ENCODE peak calls at places on chromosomes 7 and 10, in five cellular contexts. M is WTC11, Y is GM12878, X is K562, W is HepG2. A is an unnamed sample.

GRCh38 chr10:7541137-7542087 is 125.4 kb downstream of the ITIH5 start:
- DNase-seq in Y (no peak), M (peak; percentile 59), W (peak; percentile 93), X (no peak), A (peak; percentile 67)

GRCh38 chr7:111112439-111112838 is 21.5 kb downstream of the LRRN3 start:
- DNase-seq in Y (no peak), M (no peak), W (no peak), X (no peak), A (no peak)

GRCh38 chr7:80450621-80451308 is 61.1 kb downstream of the GNAT3 start:
- DNase-seq in W (peak; percentile 32), X (no peak), M (no peak), Y (no peak), A (no peak)

GRCh38 chr10:107859065-107859464 is 694.6 kb upstream of the SORCS1 start:
- DNase-seq in M (no peak), X (no peak), W (no peak), Y (no peak), A (no peak)

GRCh38 chr10:96832721-96833219 is 672 bp downstream of the LCOR start:
- DNase-seq in W (peak; percentile 58), X (peak; percentile 83), Y (no peak), M (peak; percentile 71), A (peak; percentile 83)

GRCh38 chr7:143396625-143397556 is 11.8 kb downstream of the EPHA1 start:
- DNase-seq in Y (no peak), W (no peak), M (no peak), X (no peak), A (no peak)

GRCh38 chr10:97788552-97789442 is 17.0 kb upstream of the SFRP5 start:
- DNase-seq in X (peak; percentile 93), Y (no peak), M (no peak), W (peak; percentile 43), A (no peak)

GRCh38 chr10:11757452-11757819 is 15.3 kb downstream of the ECHDC3 start:
- DNase-seq in W (peak; percentile 93), Y (no peak), M (no peak), X (peak; percentile 89), A (no peak)

GRCh38 chr7:140680886-140681285 is 8.1 kb downstream of the ADCK2 start:
- DNase-seq in M (no peak), X (no peak), W (no peak), Y (no peak), A (no peak)

GRCh38 chr10:133166504-133166827 is 6.4 kb downstream of the KNDC1 start:
- DNase-seq in W (no peak), X (no peak), M (no peak), Y (no peak), A (no peak)

GRCh38 chr10:28250782-28251181 is 52.1 kb downstream of the MPP7 start:
- DNase-seq in M (no peak), W (peak; percentile 29), Y (no peak), X (peak; percentile 10), A (no peak)

GRCh38 chr7:128836729-128837348 is 6.6 kb downstream of the FLNC start:
- DNase-seq in Y (no peak), X (no peak), W (no peak), M (no peak), A (no peak)

GRCh38 chr7:142629588-142630260 is 119.5 kb upstream of the PRSS1 start:
- DNase-seq in W (no peak), M (no peak), X (no peak), Y (no peak), A (no peak)

GRCh38 chr7:608361-608760 is 88.7 kb upstream of the PDGFA start:
- DNase-seq in X (no peak), W (no peak), M (no peak), Y (no peak), A (no peak)

GRCh38 chr7:144885453-144885852 is 49.6 kb upstream of the TPK1 start:
- DNase-seq in W (no peak), Y (no peak), X (no peak), M (no peak), A (no peak)

GRCh38 chr10:69317175-69318086 is 39.1 kb downstream of the HK1 start:
- DNase-seq in X (peak; percentile 97), Y (no peak), M (no peak), W (no peak), A (no peak)

GRCh38 chr10:30413996-30414576 is 19.9 kb upstream of the MAP3K8 start:
- DNase-seq in Y (no peak), X (peak; percentile 73), W (peak; percentile 70), M (no peak), A (no peak)

GRCh38 chr10:20596065-20596760 is 300.9 kb downstream of the NEBL start:
- DNase-seq in M (no peak), X (no peak), Y (no peak), W (no peak), A (no peak)

GRCh38 chr10:27564381-27564780 is 60.3 kb downstream of the RAB18 start:
- DNase-seq in X (no peak), M (no peak), Y (no peak), W (no peak), A (no peak)

GRCh38 chr7:2980406-2981102 is 63.1 kb downstream of the CARD11 start:
- DNase-seq in X (no peak), W (no peak), Y (no peak), M (no peak), A (no peak)

GRCh38 chr10:63115732-63116383 is 17.3 kb upstream of the NRBF2 start:
- DNase-seq in Y (no peak), M (no peak), X (peak; percentile 66), W (peak; percentile 67), A (no peak)

GRCh38 chr10:15361131-15361530 is 10.0 kb downstream of the FAM171A1 start:
- DNase-seq in W (no peak), Y (no peak), M (no peak), X (no peak), A (no peak)

GRCh38 chr7:101542527-101543241 is 86.4 kb downstream of the MYL10 start:
- DNase-seq in M (peak; percentile 95), W (peak; percentile 53), Y (peak; percentile 2), X (peak; percentile 81), A (peak; percentile 99)
- TF ChIP-seq ATF2 in M (no peak), W (no peak), Y (no peak), X (no peak), A (no peak)

GRCh38 chr10:125231813-125232475 is 71.6 kb upstream of the CTBP2 start:
- DNase-seq in Y (no peak), X (no peak), W (no peak), M (no peak), A (no peak)

GRCh38 chr10:125232841-125233240 is 72.5 kb upstream of the CTBP2 start:
- DNase-seq in M (no peak), W (no peak), Y (no peak), X (no peak), A (no peak)

GRCh38 chr10:125236091-125236490 is 75.7 kb upstream of the CTBP2 start:
- DNase-seq in M (no peak), X (no peak), W (no peak), Y (no peak), A (no peak)

GRCh38 chr10:125238682-125239081 is 78.3 kb upstream of the CTBP2 start:
- DNase-seq in M (no peak), Y (no peak), W (no peak), X (no peak), A (no peak)

DNA sequence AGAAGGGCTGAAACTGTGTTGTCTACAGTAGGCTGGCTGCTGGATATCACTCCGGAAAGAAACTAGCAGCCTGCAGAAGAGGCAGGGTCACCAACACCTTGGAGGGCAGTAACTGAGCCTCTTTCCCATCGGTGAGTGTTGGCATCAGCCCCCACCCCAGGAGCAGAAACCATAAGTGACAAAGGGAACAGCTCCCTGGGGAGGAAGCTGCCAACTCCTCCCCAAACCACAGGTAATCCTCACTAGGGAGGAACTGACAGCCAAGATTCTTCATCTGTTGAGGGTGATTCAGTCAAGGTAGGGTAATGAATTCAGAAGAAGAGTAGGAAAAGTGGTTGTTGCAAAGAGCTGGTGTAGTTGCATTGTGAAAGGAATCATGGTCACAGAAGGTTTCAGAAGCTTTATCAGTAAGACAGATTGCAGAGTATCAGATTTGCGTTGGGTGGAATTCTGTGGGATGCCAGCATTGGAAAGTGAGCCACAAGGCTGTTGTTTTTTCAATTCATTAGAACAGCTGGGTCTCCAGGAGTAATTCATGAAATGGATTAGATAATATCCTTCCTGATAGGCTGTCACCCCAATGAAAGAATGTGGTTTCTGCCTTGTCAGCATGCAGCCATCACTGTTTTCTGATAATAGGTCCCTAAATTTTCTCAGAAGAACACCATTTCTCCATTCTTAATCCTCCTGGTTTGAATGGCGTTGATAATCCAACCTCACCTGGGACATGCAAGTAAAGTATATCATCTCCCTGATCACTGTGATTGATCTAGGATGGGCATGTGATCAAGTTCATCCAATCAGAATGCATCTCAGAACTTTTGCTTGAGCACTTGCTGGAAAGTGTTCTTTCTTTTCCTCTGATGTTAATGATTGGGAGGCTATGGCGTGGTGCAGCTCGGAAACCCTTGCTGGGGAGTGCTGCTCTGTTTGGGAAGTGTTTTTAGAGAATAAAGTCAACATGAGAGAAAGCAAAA is 75.0 kb upstream of the CTBP2 start:
- DNase-seq in Y (no peak), M (no peak), W (no peak), X (no peak), A (no peak)
- TF ChIP-seq ATF2 in Y (no peak), M (no peak), W (no peak), X (no peak), A (no peak)

GRCh38 chr7:1630700-1631336 is 39.3 kb upstream of the ELFN1 start:
- DNase-seq in X (no peak), Y (no peak), W (no peak), M (no peak), A (no peak)

GRCh38 chr7:1637155-1637554 is 32.9 kb upstream of the ELFN1 start:
- DNase-seq in W (no peak), X (no peak), Y (no peak), M (no peak), A (no peak)

GRCh38 chr7:1635401-1635800 is 34.7 kb upstream of the ELFN1 start:
- DNase-seq in W (no peak), Y (no peak), M (no peak), X (no peak), A (no peak)

GRCh38 chr7:1632506-1632905 is 37.6 kb upstream of the ELFN1 start:
- DNase-seq in X (no peak), W (no peak), M (peak; percentile 4), Y (no peak), A (no peak)

DNA sequence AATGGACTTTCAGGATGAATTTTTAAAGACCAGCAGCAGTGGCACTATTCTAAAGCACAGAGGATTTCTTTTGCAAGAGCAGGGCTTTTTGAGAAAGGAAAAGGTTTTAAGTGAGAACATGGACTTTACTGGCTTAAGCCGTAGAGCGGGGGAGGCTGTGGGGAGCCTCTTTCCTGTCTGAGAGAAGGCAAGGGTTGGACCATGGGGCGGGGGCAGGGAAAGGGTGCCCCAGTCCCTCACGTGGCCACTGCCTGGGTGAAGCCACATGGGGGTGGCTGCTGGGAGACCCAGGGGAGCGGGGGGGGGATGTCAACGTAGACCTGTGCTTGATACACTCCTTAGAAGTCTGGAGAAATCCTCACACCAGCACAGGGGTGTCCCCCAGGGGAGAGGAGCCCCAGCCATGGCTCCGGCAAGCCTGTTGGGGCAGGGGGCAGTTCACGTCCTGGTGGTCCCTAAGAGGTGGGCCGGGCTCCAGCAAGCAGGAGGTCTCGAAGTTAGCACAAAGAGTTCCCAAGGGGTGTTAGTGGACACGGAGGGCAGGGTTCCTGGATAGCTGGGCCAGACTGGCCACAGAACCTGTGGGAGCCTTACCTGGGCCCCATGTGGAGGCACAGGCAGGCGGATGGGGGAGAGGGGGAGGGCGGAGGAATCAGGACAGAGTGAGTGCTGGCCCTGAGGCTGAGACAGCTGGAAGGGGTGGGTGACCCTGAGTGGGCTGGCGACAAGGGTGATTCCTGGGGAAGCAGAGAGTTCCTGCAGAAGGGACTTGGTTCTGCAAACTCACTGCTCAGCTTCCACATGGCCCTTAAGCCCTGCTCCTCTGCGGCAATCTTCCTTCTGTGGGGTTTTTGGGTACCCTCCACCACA is 36.9 kb upstream of the ELFN1 start:
- DNase-seq in W (no peak), Y (no peak), M (peak; percentile 9), X (no peak), A (no peak)
- TF ChIP-seq ATF2 in W (no peak), Y (no peak), M (no peak), X (no peak), A (no peak)

GRCh38 chr10:103666109-103666508 is 172.6 kb downstream of the NEURL1 start:
- DNase-seq in Y (no peak), X (peak; percentile 57), W (no peak), M (peak; percentile 70), A (peak; percentile 76)
- TF ChIP-seq ATF2 in Y (no peak), X (no peak), W (no peak), M (no peak), A (no peak)

A was measured in H1.